ENCODE peak calls at places on chromosomes 1 and 21, in seven cellular contexts. Q is PC-3, R is adrenal gland, M is left ventricle myocardium inferior, P is ovary, S is IMR-90, Y is ascending aorta. W is an unnamed sample.

GRCh38 chr1:147781056-147781471 is 20.7 kb upstream of the GJA5 start:
- DNase-seq in S (peak; percentile 3), M (no peak), P (no peak), R (no peak), Q (peak; percentile 95), Y (no peak), W (no peak)

GRCh38 chr1:204685236-204686006 is at the start of gene LRRN2:
- DNase-seq in Y (no peak), P (peak; percentile 31), R (no peak), Q (peak; percentile 56), M (peak; percentile 19), S (no peak), W (no peak)

GRCh38 chr1:51311826-51312225 is 18.5 kb downstream of the TTC39A start:
- DNase-seq in Q (no peak), Y (no peak), R (no peak), P (no peak), M (no peak), S (no peak), W (no peak)

GRCh38 chr1:224928906-224929305 is 569 bp upstream of the DNAH14 start:
- DNase-seq in P (no peak), M (no peak), R (no peak), Q (no peak), S (no peak), Y (no peak), W (no peak)

GRCh38 chr1:201180133-201180532 is 10.5 kb upstream of the IGFN1 start:
- DNase-seq in M (no peak), Y (no peak), Q (no peak), S (no peak), R (no peak), P (no peak), W (no peak)

GRCh38 chr1:226125097-226125630 is 61.4 kb downstream of the ACBD3 start:
- DNase-seq in P (peak; percentile 89), R (peak; percentile 89), S (peak; percentile 73), M (peak; percentile 83), Y (peak; percentile 48), Q (peak; percentile 99), W (peak; percentile 76)

GRCh38 chr21:28487455-28488070 is 505.1 kb downstream of the LTN1 start:
- DNase-seq in R (no peak), P (no peak), S (no peak), Q (no peak), M (no peak), Y (no peak), W (no peak)

GRCh38 chr1:43558346-43558841 is 27.7 kb downstream of the PTPRF start:
- DNase-seq in S (peak; percentile 42), P (peak; percentile 69), Y (no peak), R (no peak), Q (no peak), M (no peak), W (peak; percentile 45)

GRCh38 chr1:94061513-94062443 is 59.2 kb downstream of the ABCA4 start:
- DNase-seq in P (peak; percentile 57), M (peak; percentile 56), R (peak; percentile 81), Q (peak; percentile 77), S (peak; percentile 80), Y (no peak), W (peak; percentile 52)

GRCh38 chr1:221829327-221830011 is 87.6 kb upstream of the DUSP10 start:
- DNase-seq in Q (peak; percentile 82), R (no peak), M (no peak), P (no peak), Y (no peak), S (peak; percentile 97), W (no peak)
- H3K4me3 ChIP-seq in Q (peak overlapping the region; percentile 3), R (no peak overlapping the region), M (no peak overlapping the region), P (no peak overlapping the region), Y (no peak overlapping the region), S (no peak overlapping the region), W (no peak overlapping the region)

GRCh38 chr21:34990842-34991241 is 58.3 kb downstream of the RUNX1 start:
- DNase-seq in R (no peak), S (no peak), Q (no peak), M (no peak), Y (no peak), P (no peak), W (no peak)

GRCh38 chr21:34991366-34991967 is 57.6 kb downstream of the RUNX1 start:
- DNase-seq in P (no peak), Y (no peak), Q (no peak), R (no peak), S (no peak), M (no peak), W (no peak)

GRCh38 chr21:34992180-34992579 is 56.9 kb downstream of the RUNX1 start:
- DNase-seq in P (no peak), Q (no peak), S (no peak), R (no peak), Y (no peak), M (no peak), W (no peak)

GRCh38 chr21:34994646-34995631 is 54.2 kb downstream of the RUNX1 start:
- DNase-seq in R (peak; percentile 13), Q (no peak), M (no peak), S (no peak), P (no peak), Y (no peak), W (no peak)

DNA sequence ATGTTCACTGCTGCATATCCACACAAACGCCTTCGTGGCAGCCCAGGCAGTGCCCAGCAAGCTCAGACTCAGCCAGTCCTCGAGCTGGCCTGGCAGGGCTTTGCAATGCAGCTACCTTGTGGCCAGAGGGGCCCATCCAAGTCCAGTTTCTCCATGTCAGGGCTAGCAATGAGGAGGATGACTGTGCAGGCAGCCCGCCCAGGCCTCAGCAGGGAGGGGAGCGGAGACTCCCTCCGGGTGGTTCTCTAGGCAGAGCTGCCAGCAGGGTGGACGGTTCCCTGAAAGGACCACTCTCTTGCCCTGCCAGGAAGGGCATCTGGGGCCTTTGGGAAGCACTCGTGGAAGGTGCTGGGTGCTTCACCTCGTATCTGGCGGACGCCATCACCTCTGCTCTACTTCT is 56.4 kb downstream of the RUNX1 start:
- DNase-seq in M (no peak), R (peak; percentile 13), S (peak; percentile 73), Y (no peak), P (no peak), Q (no peak), W (no peak)
- H3K27ac ChIP-seq in M (no peak overlapping the region), R (no peak overlapping the region), S (no peak overlapping the region), Y (no peak overlapping the region), P (no peak overlapping the region), Q (no peak overlapping the region), W (no peak overlapping the region)

DNA sequence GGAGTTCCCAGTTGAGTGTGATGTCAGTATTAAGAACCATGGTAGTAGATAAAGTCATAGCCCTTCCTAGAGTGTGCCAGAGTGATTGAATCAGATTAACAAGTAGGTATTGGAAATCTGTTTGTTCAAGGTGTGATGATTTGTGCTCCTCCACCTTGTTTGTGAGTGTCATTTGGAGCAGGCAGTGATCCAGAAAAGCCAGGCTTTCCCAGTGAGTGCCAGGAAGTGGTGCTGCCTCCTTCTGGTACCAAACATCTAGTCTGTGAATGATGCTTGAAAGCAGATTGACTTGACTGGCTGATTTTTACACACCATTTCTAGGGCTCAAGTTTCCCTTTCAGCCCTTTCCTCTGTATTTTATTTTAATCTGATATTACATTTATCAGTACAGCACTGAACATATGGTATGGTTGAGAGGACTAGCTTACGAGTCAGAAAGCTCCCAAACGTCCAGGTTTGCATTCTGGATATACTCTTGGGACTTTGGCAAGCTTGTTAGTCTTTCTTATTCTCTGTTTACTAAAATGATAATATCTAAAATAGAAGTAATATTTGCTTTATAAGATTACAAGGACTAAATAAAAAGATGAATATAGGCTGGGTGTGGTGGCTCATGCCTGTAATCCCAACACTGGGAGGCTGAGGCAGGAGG is 100.7 kb downstream of the PATJ start:
- DNase-seq in Q (peak; percentile 48), M (no peak), P (no peak), Y (no peak), S (no peak), R (peak; percentile 4), W (no peak)
- TF ChIP-seq CTCF in Q (peak; percentile 56), M (peak; percentile 23), P (no peak), Y (no peak), S (peak; percentile 18), R (no peak), W (peak; percentile 16)

DNA sequence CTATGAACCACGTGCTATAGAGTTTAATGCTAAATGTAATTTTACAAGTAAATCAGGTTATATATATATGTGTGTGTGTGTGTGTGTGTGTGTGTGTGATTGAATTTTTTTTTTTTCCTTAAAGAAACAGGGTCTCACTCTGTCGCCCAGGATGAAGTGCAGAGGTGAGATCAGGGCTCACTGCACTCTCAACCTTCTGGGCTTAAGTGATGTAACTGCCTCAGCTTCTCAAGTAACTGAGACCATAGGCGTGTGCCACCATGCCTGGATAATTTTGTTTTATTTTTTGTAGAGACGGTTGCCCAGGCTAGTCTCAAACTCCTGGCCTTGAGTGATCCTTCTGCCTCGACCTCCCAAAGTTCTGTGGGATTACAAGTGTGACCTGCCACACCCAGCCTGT is 26.3 kb downstream of the POU2F1 start:
- DNase-seq in S (no peak), P (no peak), M (no peak), Y (no peak), R (no peak), Q (no peak), W (no peak)
- H3K4me3 ChIP-seq in S (no peak overlapping the region), P (no peak overlapping the region), M (no peak overlapping the region), Y (no peak overlapping the region), R (no peak overlapping the region), Q (no peak overlapping the region), W (no peak overlapping the region)

DNA sequence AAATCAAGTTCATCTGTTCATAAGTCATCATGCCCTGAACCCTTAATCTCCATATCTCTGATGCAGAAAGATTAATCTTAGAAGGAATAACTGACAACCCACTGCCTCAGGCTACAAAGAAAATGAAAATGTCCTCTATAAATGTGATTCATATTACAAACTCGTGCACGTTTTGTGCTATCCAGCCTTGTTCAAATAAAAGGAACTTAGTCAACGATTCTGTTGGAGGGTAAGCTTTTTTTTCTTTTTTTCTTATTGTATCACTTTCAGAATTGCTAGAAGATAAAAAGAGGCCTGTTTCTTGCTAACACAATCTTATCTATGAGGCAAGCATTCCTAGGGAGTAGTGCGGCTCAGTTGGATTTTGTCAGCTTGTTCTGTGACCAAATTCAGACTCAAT is 228.4 kb downstream of the TM2D1 start:
- DNase-seq in R (no peak), M (no peak), Q (peak; percentile 98), S (no peak), Y (no peak), P (no peak), W (no peak)
- H3K27ac ChIP-seq in R (no peak overlapping the region), M (peak overlapping the region; percentile 22), Q (peak overlapping the region; percentile 78), S (no peak overlapping the region), Y (no peak overlapping the region), P (no peak overlapping the region), W (no peak overlapping the region)